ENCODE peak calls at places on chromosomes 13 and 19, in eight cellular contexts. U is GM10248, J is left ventricle myocardium inferior, L is lower leg skin, K is AG09319, A is RWPE1, F is stomach, V is PC-3. C is an unnamed sample.

GRCh38 chr13:30818323-30818960 is 83.1 kb downstream of the ALOX5AP start:
- DNase-seq in V (no peak), J (no peak), K (no peak), U (no peak), F (no peak), A (peak), L (peak), C (no peak)

GRCh38 chr13:46607768-46608553 is 55.0 kb downstream of the LRCH1 start:
- DNase-seq in K (no peak), V (peak), L (no peak), U (no peak), F (no peak), A (no peak), J (no peak), C (no peak)

GRCh38 chr19:756232-756631 is 5.3 kb downstream of the MISP start:
- DNase-seq in L (no peak), K (no peak), F (no peak), V (peak), J (no peak), A (peak), U (no peak), C (no peak)

GRCh38 chr19:17058236-17058635 is 17.0 kb downstream of the HAUS8 start:
- DNase-seq in A (no peak), F (no peak), L (no peak), K (no peak), U (no peak), J (no peak), V (no peak), C (no peak)

GRCh38 chr13:98839826-98840769 is 87.6 kb upstream of the SLC15A1 start:
- DNase-seq in A (peak), J (peak), U (peak), K (no peak), L (no peak), F (peak), V (peak), C (peak)

GRCh38 chr19:55441692-55442321 is 1.3 kb downstream of the SHISA7 start:
- DNase-seq in A (no peak), K (no peak), U (no peak), F (no peak), L (no peak), J (no peak), V (no peak), C (no peak)

GRCh38 chr13:78241278-78241919 is 322.8 kb upstream of the EDNRB start:
- DNase-seq in U (peak), A (peak), J (peak), L (no peak), V (peak), F (no peak), K (no peak), C (peak)

GRCh38 chr19:58519087-58519354 is 589 bp downstream of the ZBTB45 start:
- DNase-seq in A (peak), J (peak), L (no peak), V (peak), U (peak), K (peak), F (peak), C (peak)

GRCh38 chr19:16078311-16078758 is 2.0 kb downstream of the TPM4 start:
- DNase-seq in L (no peak), J (no peak), F (no peak), K (no peak), U (no peak), A (no peak), V (peak), C (no peak)

GRCh38 chr13:42970824-42971669 is 21.0 kb downstream of the EPSTI1 start:
- DNase-seq in J (no peak), V (peak), A (peak), U (peak), L (no peak), K (no peak), F (peak), C (peak)

GRCh38 chr19:4597975-4598671 is 38.6 kb upstream of the SEMA6B start:
- DNase-seq in K (no peak), F (peak), V (peak), J (no peak), A (peak), L (no peak), U (peak), C (peak)

GRCh38 chr19:49058592-49058991 is 1.0 kb upstream of the CGB7 start:
- DNase-seq in J (no peak), U (no peak), K (no peak), F (no peak), A (no peak), V (no peak), L (no peak), C (no peak)

DNA sequence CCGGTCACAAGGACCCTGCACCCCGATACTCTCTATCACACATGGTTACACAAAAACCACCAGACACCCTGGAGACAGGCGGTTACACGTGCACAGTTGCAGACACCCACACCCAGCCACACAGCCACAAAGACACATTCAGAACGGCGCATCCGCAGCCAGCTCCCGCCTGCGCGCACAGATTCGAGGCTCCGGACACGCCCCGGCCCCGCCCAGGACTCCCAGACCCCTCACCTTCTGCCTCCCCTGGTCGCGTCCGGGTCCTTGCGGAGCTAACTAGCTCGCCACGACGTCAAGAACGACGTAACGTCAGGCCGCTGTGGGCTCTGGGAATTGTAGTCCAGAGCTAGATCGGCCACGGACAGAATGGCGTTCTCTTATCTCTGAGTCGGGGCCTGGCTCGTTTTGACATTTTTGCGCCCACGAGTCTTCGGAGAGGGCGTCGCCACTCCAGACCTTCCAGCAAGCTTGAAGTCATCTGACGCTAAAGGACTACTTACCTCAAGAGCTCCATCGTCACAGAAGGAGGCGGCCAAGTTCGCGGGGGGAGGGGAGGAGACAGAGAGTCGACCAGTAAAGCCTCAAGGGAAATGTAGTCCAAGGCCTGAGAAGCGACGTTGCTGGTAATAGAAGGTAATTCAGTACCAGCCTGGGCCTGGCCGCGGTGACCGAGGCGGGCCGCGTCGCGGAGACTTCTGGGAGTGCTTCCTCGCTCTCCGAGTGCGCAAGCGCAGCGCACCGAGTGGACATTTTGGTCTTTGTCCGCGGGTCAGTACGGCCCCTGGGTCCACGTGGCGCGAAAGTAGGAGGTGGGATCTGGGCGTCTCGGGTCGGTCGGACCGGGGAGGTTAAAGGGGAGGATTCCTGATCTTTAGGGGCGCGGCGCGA is at the start of the genes ZNF146 and ZNF565:
- DNase-seq in F (peak), A (peak), J (peak), K (peak), V (peak), U (peak), L (peak), C (peak)
- TF ChIP-seq CTCF in F (peak), A (no peak), J (peak), K (no peak), V (no peak), U (no peak), L (no peak), C (no peak)

DNA sequence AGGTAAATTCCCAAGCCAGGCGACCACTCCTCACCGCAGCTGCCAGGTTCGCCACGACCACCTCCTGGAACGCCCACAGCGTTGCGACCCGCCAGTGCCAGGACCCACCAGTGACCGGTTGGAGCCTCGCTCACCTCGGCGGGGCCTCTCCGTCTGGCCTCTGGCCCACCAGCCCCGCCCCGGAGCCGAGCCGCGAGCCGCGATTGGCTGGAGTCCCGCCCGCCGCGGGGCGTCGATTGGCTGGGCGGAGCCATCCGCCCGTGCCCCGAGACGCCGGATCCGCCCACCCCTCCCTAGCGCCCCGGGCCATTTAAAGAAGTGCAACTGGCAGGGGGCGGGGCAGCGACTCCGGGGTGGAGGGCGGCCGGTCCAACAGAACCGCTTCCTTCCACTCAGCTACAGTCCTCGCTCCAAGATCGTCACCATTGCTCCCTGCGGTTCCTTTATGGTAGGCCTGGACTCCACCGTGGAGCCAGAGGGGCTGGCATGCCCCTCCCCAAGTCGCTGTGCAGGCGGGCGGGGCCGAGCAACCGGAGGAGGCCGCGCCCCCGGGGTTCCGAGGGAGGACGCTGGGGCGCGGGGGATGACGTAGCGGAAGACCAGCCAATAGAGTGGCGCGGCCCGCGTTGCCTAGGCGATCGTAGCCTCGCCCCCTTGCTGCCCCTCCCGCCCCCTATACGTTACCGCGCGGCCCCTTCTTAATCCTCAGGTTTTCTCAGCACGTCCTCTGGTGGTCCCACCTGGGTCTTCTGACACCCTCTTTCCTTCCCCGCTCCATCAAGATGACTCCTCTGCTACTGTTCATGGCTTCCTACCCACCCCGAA is at the start of gene SERTAD3:
- DNase-seq in F (peak), U (peak), L (peak), V (peak), A (peak), K (peak), J (peak), C (peak)
- TF ChIP-seq CTCF in F (no peak), U (peak), L (no peak), V (no peak), A (peak), K (peak), J (no peak), C (peak)

GRCh38 chr13:24742294-24742693 is 21.7 kb upstream of the RNF17 start:
- DNase-seq in A (no peak), J (no peak), K (no peak), V (no peak), U (no peak), F (no peak), L (no peak), C (no peak)

GRCh38 chr13:24742986-24743385 is 21.0 kb upstream of the RNF17 start:
- DNase-seq in U (no peak), A (no peak), F (no peak), K (no peak), V (no peak), L (no peak), J (no peak), C (no peak)

GRCh38 chr13:24740014-24740890 is 23.7 kb upstream of the RNF17 start:
- DNase-seq in L (no peak), K (no peak), V (no peak), U (no peak), J (no peak), A (no peak), F (no peak), C (no peak)

GRCh38 chr13:24741791-24742190 is 22.2 kb upstream of the RNF17 start:
- DNase-seq in L (no peak), K (no peak), J (no peak), V (no peak), A (no peak), U (no peak), F (no peak), C (no peak)

GRCh38 chr13:24741016-24741662 is 22.8 kb upstream of the RNF17 start:
- DNase-seq in V (no peak), F (no peak), U (peak), L (no peak), J (no peak), K (no peak), A (no peak), C (no peak)
- TF ChIP-seq CTCF in V (no peak), F (no peak), U (peak), L (no peak), J (peak), K (peak), A (no peak), C (peak)

GRCh38 chr13:101576977-101577376 is 124.5 kb downstream of the ITGBL1 start:
- DNase-seq in A (no peak), J (no peak), L (no peak), V (no peak), F (no peak), U (no peak), K (no peak), C (no peak)
- TF ChIP-seq CTCF in A (no peak), J (no peak), L (no peak), V (no peak), F (no peak), U (no peak), K (no peak), C (no peak)

GRCh38 chr13:49214917-49215376 is 5.2 kb upstream of the MLNR start:
- DNase-seq in K (no peak), L (peak), V (peak), U (peak), J (no peak), F (peak), A (no peak), C (no peak)
- TF ChIP-seq CTCF in K (no peak), L (no peak), V (no peak), U (peak), J (no peak), F (no peak), A (no peak), C (no peak)

DNA sequence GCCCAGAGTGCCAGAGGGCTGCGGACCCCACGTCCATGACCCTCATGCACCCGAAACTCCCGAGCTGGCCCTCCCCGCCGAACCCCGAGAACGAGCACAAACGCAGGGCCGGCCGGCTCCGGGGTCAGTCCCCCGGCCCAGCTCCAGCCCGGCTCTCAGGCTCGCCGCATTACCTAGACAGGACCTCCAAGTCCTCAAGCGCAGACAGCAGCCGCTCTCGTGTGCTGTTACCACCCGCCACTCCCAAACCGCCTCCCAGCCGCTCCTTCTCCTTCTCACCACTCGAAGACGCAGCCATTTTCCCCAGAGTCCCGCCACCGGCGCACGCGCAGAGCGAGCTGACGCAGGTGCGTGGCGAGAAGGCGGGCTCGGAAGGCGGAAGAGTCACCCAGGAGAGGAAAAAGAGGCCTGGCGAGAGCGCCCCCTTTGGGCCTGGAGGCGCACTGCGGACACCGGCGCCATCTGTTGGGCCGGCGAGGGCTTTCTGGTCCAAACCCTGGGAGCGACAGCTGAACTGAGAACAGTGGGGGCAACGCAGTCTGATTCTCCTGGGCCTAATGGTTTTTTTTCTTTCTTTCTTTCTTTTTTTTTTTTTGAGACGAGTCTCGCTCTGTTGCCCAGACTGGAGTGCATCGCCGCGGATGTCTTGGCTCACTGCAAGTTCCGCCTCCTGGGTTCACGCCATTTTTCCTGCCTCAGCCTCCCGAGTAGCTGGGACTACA is at the start of gene MED4:
- DNase-seq in K (peak), U (peak), J (peak), A (peak), L (peak), F (peak), V (peak), C (peak)
- TF ChIP-seq CTCF in K (no peak), U (peak), J (peak), A (peak), L (peak), F (peak), V (peak), C (peak)

GRCh38 chr19:23521471-23521870 is 126.2 kb upstream of the ZNF91 start:
- DNase-seq in L (no peak), K (no peak), A (no peak), F (no peak), V (no peak), U (no peak), J (no peak), C (no peak)

GRCh38 chr19:23520441-23520840 is 125.2 kb upstream of the ZNF91 start:
- DNase-seq in V (peak), F (no peak), L (no peak), U (no peak), A (no peak), J (no peak), K (no peak), C (no peak)

GRCh38 chr19:23523863-23524262 is 128.6 kb upstream of the ZNF91 start:
- DNase-seq in U (no peak), A (no peak), K (no peak), L (no peak), F (no peak), J (no peak), V (no peak), C (no peak)

GRCh38 chr19:23525265-23525862 is 130.1 kb upstream of the ZNF91 start:
- DNase-seq in A (no peak), F (no peak), J (no peak), K (no peak), V (no peak), U (no peak), L (no peak), C (no peak)

DNA sequence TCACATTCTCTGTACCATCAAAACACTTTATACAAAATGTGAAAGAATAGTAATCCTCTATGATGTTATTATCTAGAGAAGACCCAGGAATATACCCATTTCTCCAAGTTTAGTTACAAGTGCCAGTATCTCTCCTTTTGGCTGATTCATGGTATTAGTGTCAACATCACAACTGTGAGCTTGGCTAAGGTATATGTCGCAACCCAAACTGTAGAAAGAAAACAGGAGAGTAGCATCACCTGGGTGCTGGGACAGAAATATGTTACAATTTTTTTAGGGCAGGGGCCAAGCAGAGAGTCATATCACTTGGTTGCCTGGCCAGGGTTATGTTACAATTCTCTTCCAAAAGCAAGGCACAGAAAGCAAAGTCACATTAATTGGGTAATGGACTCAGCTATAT is 127.2 kb upstream of the ZNF91 start:
- DNase-seq in K (no peak), A (no peak), U (no peak), J (no peak), L (no peak), F (no peak), V (peak), C (no peak)
- TF ChIP-seq CTCF in K (no peak), A (no peak), U (no peak), J (no peak), L (no peak), F (no peak), V (no peak), C (no peak)

DNA sequence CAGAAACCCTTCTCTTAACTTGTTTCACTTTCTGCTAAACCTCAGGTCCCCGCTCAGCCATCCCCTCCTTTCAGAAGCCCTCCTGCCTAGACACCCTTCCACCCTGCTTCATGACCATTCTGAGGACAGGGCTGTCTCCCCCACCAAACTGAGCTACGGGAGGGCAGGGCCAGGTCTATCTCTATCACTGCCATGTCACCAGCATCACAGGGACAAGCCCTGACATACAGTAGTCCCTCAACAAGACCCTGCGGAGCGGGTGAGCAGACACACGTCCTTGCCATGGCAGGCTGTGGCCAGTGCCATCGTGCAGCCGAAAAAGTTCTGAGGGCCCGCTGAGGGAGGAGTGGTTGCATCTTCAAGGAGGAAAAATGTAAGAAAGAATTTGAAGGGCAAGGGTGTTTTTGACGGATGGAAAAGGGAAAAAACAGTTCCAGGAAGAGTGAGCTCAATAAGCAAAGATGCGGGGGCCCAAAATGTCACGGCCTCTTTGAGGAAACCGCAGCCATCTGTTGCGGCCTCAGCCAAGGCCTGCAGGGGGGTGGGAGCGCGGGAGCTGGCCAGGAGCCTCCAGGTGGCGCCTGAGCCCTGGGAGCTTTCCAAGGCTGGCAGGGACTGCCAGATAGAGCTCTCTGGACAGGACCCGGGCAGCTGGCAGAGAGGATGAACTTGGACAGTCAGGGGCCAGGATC is 8.1 kb downstream of the PTGIR start:
- DNase-seq in J (peak), A (peak), U (no peak), V (peak), K (no peak), L (no peak), F (peak), C (peak)
- TF ChIP-seq CTCF in J (peak), A (peak), U (peak), V (peak), K (peak), L (no peak), F (peak), C (peak)

C was measured in neural crest cell.